ENCODE peak calls at places on chromosomes 13 and 19, in five cellular contexts. One of them, this sample, is unnamed.

GRCh38 chr13:67932991-67933390 is 702.9 kb upstream of the PCDH9 start:
- DNase-seq in fibroblast of the aortic adventitia: no peak
- DNase-seq in neural progenitor cell: no peak
- DNase-seq in brain microvascular endothelial cell: no peak
- DNase-seq in AG10803: no peak
- DNase-seq in this sample: no peak

GRCh38 chr13:65926750-65927171 is 1303.4 kb downstream of the PCDH9 start:
- DNase-seq in brain microvascular endothelial cell: no peak
- DNase-seq in neural progenitor cell: peak
- DNase-seq in fibroblast of the aortic adventitia: no peak
- DNase-seq in AG10803: no peak
- DNase-seq in this sample: no peak

GRCh38 chr13:95217920-95218830 is 83.1 kb downstream of the ABCC4 start:
- DNase-seq in neural progenitor cell: no peak
- DNase-seq in brain microvascular endothelial cell: no peak
- DNase-seq in fibroblast of the aortic adventitia: no peak
- DNase-seq in AG10803: no peak
- DNase-seq in this sample: no peak

GRCh38 chr19:29040951-29041350 is 172.0 kb downstream of the UQCRFS1 start:
- DNase-seq in AG10803: no peak
- DNase-seq in fibroblast of the aortic adventitia: no peak
- DNase-seq in neural progenitor cell: peak
- DNase-seq in brain microvascular endothelial cell: no peak
- DNase-seq in this sample: no peak

GRCh38 chr19:35608250-35608649 is 4.3 kb upstream of the HAUS5 start:
- DNase-seq in brain microvascular endothelial cell: no peak
- DNase-seq in AG10803: no peak
- DNase-seq in fibroblast of the aortic adventitia: no peak
- DNase-seq in neural progenitor cell: no peak
- DNase-seq in this sample: no peak

GRCh38 chr19:21328402-21328801 is 808 bp downstream of the ZNF708 start:
- DNase-seq in brain microvascular endothelial cell: no peak
- DNase-seq in fibroblast of the aortic adventitia: peak
- DNase-seq in AG10803: no peak
- DNase-seq in neural progenitor cell: peak
- DNase-seq in this sample: no peak

GRCh38 chr13:50846861-50847475 is 3.5 kb upstream of the DLEU7 start:
- DNase-seq in neural progenitor cell: no peak
- DNase-seq in AG10803: no peak
- DNase-seq in fibroblast of the aortic adventitia: no peak
- DNase-seq in brain microvascular endothelial cell: no peak
- DNase-seq in this sample: no peak

GRCh38 chr13:19601749-19602725 is 31.4 kb upstream of the MPHOSPH8 start:
- DNase-seq in AG10803: peak
- DNase-seq in brain microvascular endothelial cell: no peak
- DNase-seq in neural progenitor cell: peak
- DNase-seq in fibroblast of the aortic adventitia: peak
- DNase-seq in this sample: no peak

GRCh38 chr13:35927554-35927953 is 203.6 kb downstream of the DCLK1 start:
- DNase-seq in fibroblast of the aortic adventitia: peak
- DNase-seq in brain microvascular endothelial cell: peak
- DNase-seq in AG10803: peak
- DNase-seq in neural progenitor cell: no peak
- DNase-seq in this sample: peak

GRCh38 chr19:49587227-49587626 is 3.8 kb upstream of the PRR12 start:
- DNase-seq in neural progenitor cell: no peak
- DNase-seq in fibroblast of the aortic adventitia: no peak
- DNase-seq in brain microvascular endothelial cell: no peak
- DNase-seq in AG10803: no peak
- DNase-seq in this sample: no peak

GRCh38 chr13:77042566-77043177 is 15.7 kb upstream of the FBXL3 start:
- DNase-seq in neural progenitor cell: no peak
- DNase-seq in fibroblast of the aortic adventitia: no peak
- DNase-seq in brain microvascular endothelial cell: no peak
- DNase-seq in AG10803: no peak
- DNase-seq in this sample: no peak

GRCh38 chr13:102868366-102868936 is 22.6 kb downstream of the ERCC5 start:
- DNase-seq in neural progenitor cell: no peak
- DNase-seq in fibroblast of the aortic adventitia: no peak
- DNase-seq in brain microvascular endothelial cell: no peak
- DNase-seq in AG10803: peak
- DNase-seq in this sample: no peak

GRCh38 chr13:105048685-105049084 is 1486.8 kb downstream of the EFNB2 start:
- DNase-seq in AG10803: no peak
- DNase-seq in fibroblast of the aortic adventitia: no peak
- DNase-seq in neural progenitor cell: no peak
- DNase-seq in brain microvascular endothelial cell: no peak
- DNase-seq in this sample: no peak

GRCh38 chr13:95239293-95239692 is 62.0 kb downstream of the ABCC4 start:
- DNase-seq in fibroblast of the aortic adventitia: peak
- DNase-seq in brain microvascular endothelial cell: no peak
- DNase-seq in neural progenitor cell: no peak
- DNase-seq in AG10803: no peak
- DNase-seq in this sample: no peak

GRCh38 chr13:77548095-77548494 is 12.6 kb downstream of the SCEL start:
- DNase-seq in brain microvascular endothelial cell: no peak
- DNase-seq in neural progenitor cell: no peak
- DNase-seq in fibroblast of the aortic adventitia: no peak
- DNase-seq in AG10803: no peak
- DNase-seq in this sample: no peak

GRCh38 chr13:98890186-98890585 is 87.7 kb downstream of the DOCK9 start:
- DNase-seq in neural progenitor cell: no peak
- DNase-seq in AG10803: peak
- DNase-seq in fibroblast of the aortic adventitia: peak
- DNase-seq in brain microvascular endothelial cell: peak
- DNase-seq in this sample: no peak

GRCh38 chr19:24101459-24102122 is 14.6 kb downstream of the ZNF254 start:
- DNase-seq in fibroblast of the aortic adventitia: no peak
- DNase-seq in brain microvascular endothelial cell: peak
- DNase-seq in neural progenitor cell: no peak
- DNase-seq in AG10803: no peak
- DNase-seq in this sample: peak

GRCh38 chr19:12769689-12770088 is 5.7 kb downstream of the HOOK2 start:
- DNase-seq in fibroblast of the aortic adventitia: no peak
- DNase-seq in neural progenitor cell: peak
- DNase-seq in AG10803: no peak
- DNase-seq in brain microvascular endothelial cell: no peak
- DNase-seq in this sample: no peak

GRCh38 chr13:39025433-39025839 is 12.5 kb downstream of the PROSER1 start:
- DNase-seq in AG10803: peak
- DNase-seq in neural progenitor cell: no peak
- DNase-seq in fibroblast of the aortic adventitia: no peak
- DNase-seq in brain microvascular endothelial cell: no peak
- DNase-seq in this sample: no peak

GRCh38 chr13:46659413-46660065 is 106.6 kb downstream of the LRCH1 start:
- DNase-seq in neural progenitor cell: no peak
- DNase-seq in fibroblast of the aortic adventitia: no peak
- DNase-seq in brain microvascular endothelial cell: no peak
- DNase-seq in AG10803: no peak
- DNase-seq in this sample: no peak

GRCh38 chr19:55255618-55256423 is 3.0 kb downstream of the PPP6R1 start:
- DNase-seq in neural progenitor cell: no peak
- DNase-seq in fibroblast of the aortic adventitia: peak
- DNase-seq in brain microvascular endothelial cell: peak
- DNase-seq in AG10803: peak
- DNase-seq in this sample: no peak

GRCh38 chr13:105735269-105735668 is 800.2 kb downstream of the EFNB2 start:
- DNase-seq in AG10803: no peak
- DNase-seq in neural progenitor cell: no peak
- DNase-seq in fibroblast of the aortic adventitia: no peak
- DNase-seq in brain microvascular endothelial cell: no peak
- DNase-seq in this sample: no peak

GRCh38 chr13:45538382-45538781 is 73.6 kb downstream of the COG3 start:
- DNase-seq in neural progenitor cell: peak
- DNase-seq in AG10803: no peak
- DNase-seq in brain microvascular endothelial cell: no peak
- DNase-seq in fibroblast of the aortic adventitia: no peak
- DNase-seq in this sample: no peak

GRCh38 chr19:13984875-13985741 is 21.0 kb downstream of the RFX1 start:
- DNase-seq in brain microvascular endothelial cell: no peak
- DNase-seq in fibroblast of the aortic adventitia: no peak
- DNase-seq in neural progenitor cell: no peak
- DNase-seq in AG10803: no peak
- DNase-seq in this sample: no peak

GRCh38 chr13:110758195-110758594 is 44.7 kb downstream of the ING1 start:
- DNase-seq in fibroblast of the aortic adventitia: peak
- DNase-seq in AG10803: peak
- DNase-seq in neural progenitor cell: no peak
- DNase-seq in brain microvascular endothelial cell: peak
- DNase-seq in this sample: peak

GRCh38 chr13:81888855-81889254 is 1547.9 kb upstream of the SPRY2 start:
- DNase-seq in fibroblast of the aortic adventitia: no peak
- DNase-seq in AG10803: no peak
- DNase-seq in brain microvascular endothelial cell: no peak
- DNase-seq in neural progenitor cell: no peak
- DNase-seq in this sample: no peak

GRCh38 chr19:23800281-23800680 is 41.6 kb upstream of the ZNF681 start:
- DNase-seq in AG10803: no peak
- DNase-seq in brain microvascular endothelial cell: no peak
- DNase-seq in neural progenitor cell: no peak
- DNase-seq in fibroblast of the aortic adventitia: no peak
- DNase-seq in this sample: no peak

GRCh38 chr19:44308011-44308410 is 3.2 kb upstream of the ZNF235 start:
- DNase-seq in AG10803: peak
- DNase-seq in fibroblast of the aortic adventitia: peak
- DNase-seq in brain microvascular endothelial cell: no peak
- DNase-seq in neural progenitor cell: no peak
- DNase-seq in this sample: no peak

GRCh38 chr13:25886438-25887214 is 165.2 kb downstream of the SHISA2 start:
- DNase-seq in brain microvascular endothelial cell: peak
- DNase-seq in fibroblast of the aortic adventitia: no peak
- DNase-seq in AG10803: peak
- DNase-seq in neural progenitor cell: no peak
- DNase-seq in this sample: no peak

GRCh38 chr19:4582980-4583842 is 23.7 kb upstream of the SEMA6B start:
- DNase-seq in AG10803: no peak
- DNase-seq in neural progenitor cell: no peak
- DNase-seq in fibroblast of the aortic adventitia: no peak
- DNase-seq in brain microvascular endothelial cell: no peak
- DNase-seq in this sample: no peak

GRCh38 chr19:11978492-11979100 is 13.8 kb downstream of the ZNF763 start:
- DNase-seq in fibroblast of the aortic adventitia: no peak
- DNase-seq in neural progenitor cell: no peak
- DNase-seq in brain microvascular endothelial cell: no peak
- DNase-seq in AG10803: no peak
- DNase-seq in this sample: no peak

GRCh38 chr13:77515785-77516184 is 19.7 kb upstream of the SCEL start:
- DNase-seq in neural progenitor cell: no peak
- DNase-seq in fibroblast of the aortic adventitia: no peak
- DNase-seq in brain microvascular endothelial cell: no peak
- DNase-seq in AG10803: no peak
- DNase-seq in this sample: no peak

GRCh38 chr13:43195551-43195950 is 172.2 kb downstream of the DNAJC15 start:
- DNase-seq in AG10803: no peak
- DNase-seq in neural progenitor cell: no peak
- DNase-seq in fibroblast of the aortic adventitia: no peak
- DNase-seq in brain microvascular endothelial cell: no peak
- DNase-seq in this sample: no peak

GRCh38 chr19:11288349-11288748 is 7.6 kb upstream of the TSPAN16 start:
- DNase-seq in AG10803: peak
- DNase-seq in brain microvascular endothelial cell: peak
- DNase-seq in neural progenitor cell: no peak
- DNase-seq in fibroblast of the aortic adventitia: peak
- DNase-seq in this sample: no peak

GRCh38 chr13:42762251-42762650 is 19.1 kb upstream of the FAM216B start:
- DNase-seq in AG10803: no peak
- DNase-seq in neural progenitor cell: no peak
- DNase-seq in fibroblast of the aortic adventitia: peak
- DNase-seq in brain microvascular endothelial cell: peak
- DNase-seq in this sample: no peak

DNA sequence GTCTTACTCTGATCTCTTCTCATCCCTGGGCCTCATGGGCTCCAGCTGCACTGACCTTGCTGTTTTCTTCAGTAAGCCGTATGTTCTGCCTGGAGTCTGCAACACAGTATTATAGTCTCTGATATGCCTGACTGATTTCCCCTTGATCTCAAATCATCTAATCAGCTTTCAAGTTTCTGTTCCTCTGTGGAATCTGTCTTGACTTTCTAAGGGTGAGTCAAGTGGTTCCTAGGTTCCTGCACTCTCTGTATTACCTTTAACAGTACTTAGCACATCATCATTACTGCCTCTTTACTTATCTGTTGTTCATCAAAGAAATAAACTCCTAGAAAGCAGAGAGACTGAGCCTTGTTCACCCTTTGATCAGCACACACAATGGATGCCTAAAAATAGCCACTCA is 350.7 kb downstream of the LMO7 start:
- DNase-seq in brain microvascular endothelial cell: no peak
- DNase-seq in fibroblast of the aortic adventitia: no peak
- DNase-seq in AG10803: no peak
- DNase-seq in neural progenitor cell: no peak
- DNase-seq in this sample: no peak
- TF ChIP-seq CTCF in brain microvascular endothelial cell: no peak
- TF ChIP-seq CTCF in fibroblast of the aortic adventitia: no peak
- TF ChIP-seq CTCF in AG10803: no peak
- TF ChIP-seq CTCF in neural progenitor cell: no peak
- TF ChIP-seq CTCF in this sample: no peak

DNA sequence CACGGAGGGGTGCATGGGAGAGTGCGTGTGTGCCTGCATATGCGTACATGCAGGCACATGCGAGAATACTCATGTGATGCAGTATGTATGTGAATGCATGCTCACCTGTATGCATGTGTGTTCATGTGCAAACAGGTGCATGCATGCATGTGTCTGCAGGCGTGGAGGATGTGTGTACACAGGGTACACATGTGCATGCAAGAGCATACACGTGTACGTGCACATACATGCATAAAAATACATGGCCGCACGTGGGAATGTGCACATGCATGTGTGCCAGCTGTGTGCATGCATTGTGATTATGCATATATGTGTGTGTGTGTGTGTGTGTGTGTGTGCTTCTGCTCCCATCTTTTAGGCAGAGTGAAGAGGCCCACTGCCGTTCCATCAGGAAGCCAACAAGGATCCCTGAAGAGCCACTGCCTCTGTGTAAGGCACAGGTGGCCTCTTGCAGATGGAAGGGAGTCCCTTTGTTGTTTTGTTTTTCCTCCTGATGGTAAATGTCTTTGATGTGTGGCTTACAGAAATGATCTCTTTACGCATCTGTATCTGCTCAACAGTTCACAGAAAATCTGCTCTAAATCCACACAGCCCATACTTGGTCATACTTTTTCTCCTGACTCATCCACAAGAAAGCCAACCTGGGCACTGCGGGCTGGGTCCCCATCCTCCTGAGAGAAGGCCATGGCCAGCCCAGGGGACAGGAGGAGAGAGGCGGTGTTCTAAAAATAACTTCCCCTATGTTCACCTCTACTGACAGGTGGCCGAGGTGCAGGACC is 50.7 kb downstream of the KLF2 start:
- DNase-seq in neural progenitor cell: no peak
- DNase-seq in brain microvascular endothelial cell: no peak
- DNase-seq in AG10803: no peak
- DNase-seq in fibroblast of the aortic adventitia: no peak
- DNase-seq in this sample: no peak
- H3K4me3 ChIP-seq in neural progenitor cell: no peak
- H3K4me3 ChIP-seq in brain microvascular endothelial cell: no peak
- H3K4me3 ChIP-seq in AG10803: no peak
- H3K4me3 ChIP-seq in fibroblast of the aortic adventitia: no peak
- H3K4me3 ChIP-seq in this sample: no peak

GRCh38 chr13:24407844-24408243 is 98.5 kb downstream of the C1QTNF9 start:
- DNase-seq in neural progenitor cell: no peak
- DNase-seq in brain microvascular endothelial cell: no peak
- DNase-seq in fibroblast of the aortic adventitia: no peak
- DNase-seq in AG10803: no peak
- DNase-seq in this sample: no peak
- TF ChIP-seq CTCF in neural progenitor cell: peak
- TF ChIP-seq CTCF in brain microvascular endothelial cell: peak
- TF ChIP-seq CTCF in fibroblast of the aortic adventitia: no peak
- TF ChIP-seq CTCF in AG10803: no peak
- TF ChIP-seq CTCF in this sample: peak

GRCh38 chr19:45952691-45953505 is 20.8 kb downstream of the NOVA2 start:
- DNase-seq in brain microvascular endothelial cell: peak
- DNase-seq in fibroblast of the aortic adventitia: peak
- DNase-seq in neural progenitor cell: peak
- DNase-seq in AG10803: peak
- DNase-seq in this sample: no peak
- H3K4me3 ChIP-seq in brain microvascular endothelial cell: peak
- H3K4me3 ChIP-seq in fibroblast of the aortic adventitia: no peak
- H3K4me3 ChIP-seq in neural progenitor cell: peak
- H3K4me3 ChIP-seq in AG10803: peak
- H3K4me3 ChIP-seq in this sample: peak